ENCODE peak calls at places on chromosomes 2 and 18, in four cellular contexts. One of them, this sample, is unnamed.

GRCh38 chr2:127173073-127173472 is 47.0 kb downstream of the CYP27C1 start:
- DNase-seq in H1: no peak
- DNase-seq in GM12878: no peak
- DNase-seq in SK-N-SH: no peak
- DNase-seq in this sample: no peak

GRCh38 chr2:7725132-7725849 is 808.1 kb downstream of the RNF144A start:
- DNase-seq in H1: no peak
- DNase-seq in GM12878: peak; percentile 73
- DNase-seq in SK-N-SH: no peak
- DNase-seq in this sample: no peak

GRCh38 chr18:22020867-22021370 is 148.5 kb upstream of the GATA6 start:
- DNase-seq in H1: no peak
- DNase-seq in GM12878: no peak
- DNase-seq in SK-N-SH: no peak
- DNase-seq in this sample: no peak

GRCh38 chr2:114259389-114259788 is 183.1 kb upstream of the DPP10 start:
- DNase-seq in H1: no peak
- DNase-seq in GM12878: no peak
- DNase-seq in SK-N-SH: no peak
- DNase-seq in this sample: no peak

GRCh38 chr2:169361706-169362345 is 508 bp downstream of the LRP2 start:
- DNase-seq in H1: no peak
- DNase-seq in GM12878: no peak
- DNase-seq in SK-N-SH: peak; percentile 60
- DNase-seq in this sample: no peak

GRCh38 chr2:26568076-26568890 is 72.9 kb downstream of the CIB4 start:
- DNase-seq in H1: no peak
- DNase-seq in GM12878: no peak
- DNase-seq in SK-N-SH: no peak
- DNase-seq in this sample: no peak

GRCh38 chr18:2898131-2898640 is 51.4 kb downstream of the EMILIN2 start:
- DNase-seq in H1: no peak
- DNase-seq in GM12878: no peak
- DNase-seq in SK-N-SH: peak; percentile 45
- DNase-seq in this sample: no peak

GRCh38 chr2:112622528-112622849 is 23.2 kb upstream of the SLC20A1 start:
- DNase-seq in H1: no peak
- DNase-seq in GM12878: no peak
- DNase-seq in SK-N-SH: no peak
- DNase-seq in this sample: no peak

GRCh38 chr18:59783138-59783537 is 85.9 kb upstream of the CCBE1 start:
- DNase-seq in H1: no peak
- DNase-seq in GM12878: peak; percentile 9
- DNase-seq in SK-N-SH: peak; percentile 68
- DNase-seq in this sample: peak; percentile 72

GRCh38 chr2:234493117-234493516 is 3.8 kb downstream of the ARL4C start:
- DNase-seq in H1: no peak
- DNase-seq in GM12878: no peak
- DNase-seq in SK-N-SH: no peak
- DNase-seq in this sample: no peak

GRCh38 chr18:44149706-44150105 is 531.0 kb upstream of the SETBP1 start:
- DNase-seq in H1: no peak
- DNase-seq in GM12878: no peak
- DNase-seq in SK-N-SH: no peak
- DNase-seq in this sample: no peak

GRCh38 chr2:152546230-152546837 is 170.9 kb downstream of the PRPF40A start:
- DNase-seq in H1: no peak
- DNase-seq in GM12878: no peak
- DNase-seq in SK-N-SH: no peak
- DNase-seq in this sample: no peak

GRCh38 chr2:112795720-112796119 is 11.4 kb upstream of the IL1A start:
- DNase-seq in H1: no peak
- DNase-seq in GM12878: no peak
- DNase-seq in SK-N-SH: no peak
- DNase-seq in this sample: no peak

GRCh38 chr2:143948710-143949109 is 571.2 kb downstream of the ZEB2 start:
- DNase-seq in H1: no peak
- DNase-seq in GM12878: no peak
- DNase-seq in SK-N-SH: no peak
- DNase-seq in this sample: no peak
- TF ChIP-seq SIN3A in H1: no peak
- TF ChIP-seq SIN3A in GM12878: no peak
- TF ChIP-seq SIN3A in SK-N-SH: no peak
- TF ChIP-seq SIN3A in this sample: no peak

GRCh38 chr18:54888933-54889332 is 60.7 kb downstream of the RAB27B start:
- DNase-seq in H1: no peak
- DNase-seq in GM12878: no peak
- DNase-seq in SK-N-SH: no peak
- DNase-seq in this sample: no peak
- TF ChIP-seq TCF12 in H1: no peak
- TF ChIP-seq TCF12 in GM12878: no peak
- TF ChIP-seq TCF12 in SK-N-SH: peak; percentile 4
- TF ChIP-seq TCF12 in this sample: no peak

GRCh38 chr2:34365512-34365911 is 766.4 kb upstream of the FAM98A start:
- DNase-seq in H1: no peak
- DNase-seq in GM12878: no peak
- DNase-seq in SK-N-SH: no peak
- DNase-seq in this sample: no peak

GRCh38 chr2:34368304-34368703 is 769.2 kb upstream of the FAM98A start:
- DNase-seq in H1: no peak
- DNase-seq in GM12878: no peak
- DNase-seq in SK-N-SH: no peak
- DNase-seq in this sample: no peak

DNA sequence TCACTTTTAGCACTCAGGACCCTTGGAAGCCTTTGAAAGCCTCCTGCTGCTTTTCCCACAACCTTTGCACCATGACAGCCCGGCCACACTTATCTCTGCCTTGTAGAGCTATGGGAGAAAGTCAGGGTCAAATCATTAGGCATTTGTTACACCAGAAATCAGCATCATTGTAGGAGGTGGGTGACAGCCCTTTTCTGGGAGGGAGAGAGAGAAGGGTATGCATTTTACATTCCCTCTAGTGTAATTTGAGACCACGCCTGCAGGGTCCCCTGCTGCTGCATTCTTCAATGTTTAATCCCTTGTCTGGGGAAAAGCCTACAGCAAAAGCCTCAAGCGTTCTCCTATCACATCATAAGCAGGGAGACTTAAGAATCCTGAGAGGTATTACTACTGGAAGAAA is 766.8 kb upstream of the FAM98A start:
- DNase-seq in H1: peak; percentile 75
- DNase-seq in GM12878: no peak
- DNase-seq in SK-N-SH: no peak
- DNase-seq in this sample: no peak
- TF ChIP-seq SIN3A in H1: no peak
- TF ChIP-seq SIN3A in GM12878: no peak
- TF ChIP-seq SIN3A in SK-N-SH: no peak
- TF ChIP-seq SIN3A in this sample: no peak

DNA sequence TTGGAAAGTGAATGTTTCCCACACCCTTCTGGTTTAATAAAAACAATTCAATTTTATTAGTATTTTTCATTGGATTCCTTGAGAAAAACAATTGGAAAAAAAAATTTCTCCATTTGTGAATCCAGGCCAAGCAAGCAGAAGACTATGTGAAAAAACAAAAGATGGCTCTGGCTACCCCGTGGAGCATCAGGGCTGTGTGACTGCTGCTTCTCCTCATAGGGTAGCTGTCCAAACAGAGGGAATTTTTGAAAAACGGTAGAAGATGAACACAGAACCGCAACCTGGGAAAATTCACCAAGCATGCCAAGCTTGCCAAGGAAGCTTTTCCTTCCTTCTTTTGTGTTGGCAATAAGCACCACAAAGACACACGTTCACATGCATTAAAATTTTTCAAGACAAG is 71.3 kb upstream of the ACVR2A start:
- DNase-seq in H1: no peak
- DNase-seq in GM12878: no peak
- DNase-seq in SK-N-SH: no peak
- DNase-seq in this sample: no peak
- TF ChIP-seq TCF12 in H1: no peak
- TF ChIP-seq TCF12 in GM12878: no peak
- TF ChIP-seq TCF12 in SK-N-SH: no peak
- TF ChIP-seq TCF12 in this sample: no peak

GRCh38 chr2:233436191-233436581 is 81.9 kb downstream of the DGKD start:
- DNase-seq in H1: no peak
- DNase-seq in GM12878: no peak
- DNase-seq in SK-N-SH: no peak
- DNase-seq in this sample: no peak

GRCh38 chr2:233433029-233433428 is 78.7 kb downstream of the DGKD start:
- DNase-seq in H1: no peak
- DNase-seq in GM12878: no peak
- DNase-seq in SK-N-SH: no peak
- DNase-seq in this sample: no peak

GRCh38 chr2:233433794-233434193 is 79.5 kb downstream of the DGKD start:
- DNase-seq in H1: no peak
- DNase-seq in GM12878: no peak
- DNase-seq in SK-N-SH: no peak
- DNase-seq in this sample: no peak

GRCh38 chr2:233435436-233436190 is 81.3 kb downstream of the DGKD start:
- DNase-seq in H1: no peak
- DNase-seq in GM12878: no peak
- DNase-seq in SK-N-SH: no peak
- DNase-seq in this sample: no peak

DNA sequence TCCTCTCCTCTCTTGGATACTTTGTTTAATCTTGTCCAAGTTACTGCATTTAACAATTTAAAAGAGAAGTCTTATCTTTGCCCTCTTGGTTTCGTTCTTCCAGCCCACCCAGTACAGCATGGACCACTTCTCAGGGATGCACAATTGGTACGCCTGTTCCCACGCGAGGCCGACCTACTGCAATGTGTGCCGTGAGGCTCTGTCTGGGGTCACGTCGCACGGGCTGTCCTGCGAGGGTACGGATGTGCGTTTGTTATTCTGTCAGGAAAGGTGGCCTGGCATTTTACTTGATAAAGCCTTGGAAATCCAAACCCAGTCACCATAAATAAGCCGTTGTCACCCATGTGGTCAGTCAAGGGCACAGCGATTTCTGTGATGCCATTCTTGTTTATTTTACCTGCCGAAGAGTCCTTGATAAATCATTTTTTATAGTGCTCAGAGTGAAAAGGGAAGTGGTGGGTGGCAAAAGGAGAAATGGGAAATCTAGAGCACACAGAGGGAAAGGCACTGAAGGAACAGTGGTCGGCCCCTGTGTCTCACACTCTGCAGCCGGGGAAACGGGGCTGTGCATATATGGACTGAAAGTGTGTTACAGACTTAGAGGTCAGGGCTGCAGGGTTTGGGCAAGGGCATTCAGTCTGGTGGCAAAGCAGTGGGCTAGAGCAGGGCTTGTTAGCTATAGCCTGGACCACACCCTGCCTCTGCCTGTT is 80.5 kb downstream of the DGKD start:
- DNase-seq in H1: no peak
- DNase-seq in GM12878: no peak
- DNase-seq in SK-N-SH: no peak
- DNase-seq in this sample: no peak
- TF ChIP-seq SIN3A in H1: no peak
- TF ChIP-seq SIN3A in GM12878: no peak
- TF ChIP-seq SIN3A in SK-N-SH: no peak
- TF ChIP-seq SIN3A in this sample: no peak

This sample was measured in HepG2.